ENCODE peak calls at places on chromosomes 12 and 14, in eight cellular contexts. One of them, this sample, is unnamed.

GRCh38 chr12:7645395-7646177 is 20.1 kb downstream of the APOBEC1 start:
- DNase-seq in stimulated activated CD8-positive, alpha-beta memory T cell treated with anti-CD3 and anti-CD28 coated beads, Interleukin-4, amount 100 ng/mL, for 24 hours: peak; percentile 4
- DNase-seq in tibial artery: peak; percentile 39
- DNase-seq in retina: no peak
- DNase-seq in NCI-H1417: peak; percentile 9
- DNase-seq in A549: peak; percentile 42
- DNase-seq in CD8-positive, alpha-beta T cell: no peak
- DNase-seq in activated T-cell treated with anti-CD3 and anti-CD28 coated beads, Interleukin-2, amount 50 U/mL, for 72 hours: no peak
- DNase-seq in this sample: peak; percentile 35

GRCh38 chr12:91948504-91948903 is 197.1 kb downstream of the BTG1 start:
- DNase-seq in retina: no peak
- DNase-seq in stimulated activated CD8-positive, alpha-beta memory T cell treated with anti-CD3 and anti-CD28 coated beads, Interleukin-4, amount 100 ng/mL, for 24 hours: no peak
- DNase-seq in tibial artery: no peak
- DNase-seq in NCI-H1417: no peak
- DNase-seq in activated T-cell treated with anti-CD3 and anti-CD28 coated beads, Interleukin-2, amount 50 U/mL, for 72 hours: no peak
- DNase-seq in A549: no peak
- DNase-seq in CD8-positive, alpha-beta T cell: no peak
- DNase-seq in this sample: no peak

GRCh38 chr12:1277905-1278304 is 286.9 kb downstream of the ERC1 start:
- DNase-seq in NCI-H1417: no peak
- DNase-seq in CD8-positive, alpha-beta T cell: peak; percentile 19
- DNase-seq in A549: no peak
- DNase-seq in retina: peak; percentile 22
- DNase-seq in tibial artery: no peak
- DNase-seq in stimulated activated CD8-positive, alpha-beta memory T cell treated with anti-CD3 and anti-CD28 coated beads, Interleukin-4, amount 100 ng/mL, for 24 hours: peak; percentile 0
- DNase-seq in activated T-cell treated with anti-CD3 and anti-CD28 coated beads, Interleukin-2, amount 50 U/mL, for 72 hours: peak; percentile 35
- DNase-seq in this sample: peak; percentile 30

GRCh38 chr12:63400318-63400717 is 249.3 kb upstream of the AVPR1A start:
- DNase-seq in A549: no peak
- DNase-seq in retina: no peak
- DNase-seq in stimulated activated CD8-positive, alpha-beta memory T cell treated with anti-CD3 and anti-CD28 coated beads, Interleukin-4, amount 100 ng/mL, for 24 hours: no peak
- DNase-seq in NCI-H1417: no peak
- DNase-seq in tibial artery: no peak
- DNase-seq in activated T-cell treated with anti-CD3 and anti-CD28 coated beads, Interleukin-2, amount 50 U/mL, for 72 hours: no peak
- DNase-seq in CD8-positive, alpha-beta T cell: no peak
- DNase-seq in this sample: no peak

GRCh38 chr12:14256555-14257169 is 108.8 kb upstream of the ATF7IP start:
- DNase-seq in CD8-positive, alpha-beta T cell: peak; percentile 49
- DNase-seq in tibial artery: peak; percentile 84
- DNase-seq in A549: peak; percentile 87
- DNase-seq in stimulated activated CD8-positive, alpha-beta memory T cell treated with anti-CD3 and anti-CD28 coated beads, Interleukin-4, amount 100 ng/mL, for 24 hours: peak; percentile 49
- DNase-seq in NCI-H1417: peak; percentile 19
- DNase-seq in activated T-cell treated with anti-CD3 and anti-CD28 coated beads, Interleukin-2, amount 50 U/mL, for 72 hours: peak; percentile 79
- DNase-seq in retina: peak; percentile 58
- DNase-seq in this sample: peak; percentile 82

GRCh38 chr14:25049559-25050493 is at the start of gene STXBP6:
- DNase-seq in tibial artery: peak; percentile 47
- DNase-seq in retina: peak; percentile 85
- DNase-seq in activated T-cell treated with anti-CD3 and anti-CD28 coated beads, Interleukin-2, amount 50 U/mL, for 72 hours: peak; percentile 30
- DNase-seq in A549: peak; percentile 35
- DNase-seq in stimulated activated CD8-positive, alpha-beta memory T cell treated with anti-CD3 and anti-CD28 coated beads, Interleukin-4, amount 100 ng/mL, for 24 hours: no peak
- DNase-seq in CD8-positive, alpha-beta T cell: no peak
- DNase-seq in NCI-H1417: peak; percentile 88
- DNase-seq in this sample: peak; percentile 74

GRCh38 chr12:113247123-113248045 is 26.1 kb downstream of the TPCN1 start:
- DNase-seq in NCI-H1417: no peak
- DNase-seq in CD8-positive, alpha-beta T cell: no peak
- DNase-seq in A549: no peak
- DNase-seq in stimulated activated CD8-positive, alpha-beta memory T cell treated with anti-CD3 and anti-CD28 coated beads, Interleukin-4, amount 100 ng/mL, for 24 hours: no peak
- DNase-seq in activated T-cell treated with anti-CD3 and anti-CD28 coated beads, Interleukin-2, amount 50 U/mL, for 72 hours: no peak
- DNase-seq in retina: no peak
- DNase-seq in tibial artery: peak; percentile 55
- DNase-seq in this sample: no peak

GRCh38 chr14:86799244-86799647 is 1193.7 kb downstream of the GALC start:
- DNase-seq in A549: peak; percentile 1
- DNase-seq in retina: no peak
- DNase-seq in CD8-positive, alpha-beta T cell: no peak
- DNase-seq in tibial artery: no peak
- DNase-seq in activated T-cell treated with anti-CD3 and anti-CD28 coated beads, Interleukin-2, amount 50 U/mL, for 72 hours: no peak
- DNase-seq in NCI-H1417: no peak
- DNase-seq in stimulated activated CD8-positive, alpha-beta memory T cell treated with anti-CD3 and anti-CD28 coated beads, Interleukin-4, amount 100 ng/mL, for 24 hours: no peak
- DNase-seq in this sample: no peak

GRCh38 chr12:54734196-54734950 is 86.2 kb upstream of the DCD start:
- DNase-seq in tibial artery: no peak
- DNase-seq in stimulated activated CD8-positive, alpha-beta memory T cell treated with anti-CD3 and anti-CD28 coated beads, Interleukin-4, amount 100 ng/mL, for 24 hours: no peak
- DNase-seq in CD8-positive, alpha-beta T cell: no peak
- DNase-seq in activated T-cell treated with anti-CD3 and anti-CD28 coated beads, Interleukin-2, amount 50 U/mL, for 72 hours: no peak
- DNase-seq in retina: no peak
- DNase-seq in A549: no peak
- DNase-seq in NCI-H1417: no peak
- DNase-seq in this sample: no peak

GRCh38 chr12:66251049-66251448 is 51.2 kb upstream of the HELB start:
- DNase-seq in tibial artery: no peak
- DNase-seq in A549: no peak
- DNase-seq in CD8-positive, alpha-beta T cell: no peak
- DNase-seq in retina: no peak
- DNase-seq in activated T-cell treated with anti-CD3 and anti-CD28 coated beads, Interleukin-2, amount 50 U/mL, for 72 hours: no peak
- DNase-seq in stimulated activated CD8-positive, alpha-beta memory T cell treated with anti-CD3 and anti-CD28 coated beads, Interleukin-4, amount 100 ng/mL, for 24 hours: no peak
- DNase-seq in NCI-H1417: no peak
- DNase-seq in this sample: no peak

GRCh38 chr14:59826150-59826549 is 44.4 kb downstream of the RTN1 start:
- DNase-seq in NCI-H1417: no peak
- DNase-seq in activated T-cell treated with anti-CD3 and anti-CD28 coated beads, Interleukin-2, amount 50 U/mL, for 72 hours: no peak
- DNase-seq in A549: no peak
- DNase-seq in stimulated activated CD8-positive, alpha-beta memory T cell treated with anti-CD3 and anti-CD28 coated beads, Interleukin-4, amount 100 ng/mL, for 24 hours: no peak
- DNase-seq in retina: no peak
- DNase-seq in CD8-positive, alpha-beta T cell: no peak
- DNase-seq in tibial artery: no peak
- DNase-seq in this sample: no peak

GRCh38 chr14:63893701-63894458 is 41.1 kb downstream of the SYNE2 start:
- DNase-seq in retina: no peak
- DNase-seq in NCI-H1417: no peak
- DNase-seq in activated T-cell treated with anti-CD3 and anti-CD28 coated beads, Interleukin-2, amount 50 U/mL, for 72 hours: no peak
- DNase-seq in stimulated activated CD8-positive, alpha-beta memory T cell treated with anti-CD3 and anti-CD28 coated beads, Interleukin-4, amount 100 ng/mL, for 24 hours: no peak
- DNase-seq in tibial artery: peak; percentile 79
- DNase-seq in A549: peak; percentile 45
- DNase-seq in CD8-positive, alpha-beta T cell: no peak
- DNase-seq in this sample: no peak

GRCh38 chr12:28237423-28237822 is 47.2 kb downstream of the CCDC91 start:
- DNase-seq in activated T-cell treated with anti-CD3 and anti-CD28 coated beads, Interleukin-2, amount 50 U/mL, for 72 hours: no peak
- DNase-seq in A549: peak; percentile 10
- DNase-seq in retina: no peak
- DNase-seq in NCI-H1417: no peak
- DNase-seq in CD8-positive, alpha-beta T cell: no peak
- DNase-seq in tibial artery: no peak
- DNase-seq in stimulated activated CD8-positive, alpha-beta memory T cell treated with anti-CD3 and anti-CD28 coated beads, Interleukin-4, amount 100 ng/mL, for 24 hours: no peak
- DNase-seq in this sample: no peak

GRCh38 chr12:4320287-4320858 is 640 bp upstream of the TIGAR start:
- DNase-seq in NCI-H1417: no peak
- DNase-seq in stimulated activated CD8-positive, alpha-beta memory T cell treated with anti-CD3 and anti-CD28 coated beads, Interleukin-4, amount 100 ng/mL, for 24 hours: no peak
- DNase-seq in CD8-positive, alpha-beta T cell: no peak
- DNase-seq in tibial artery: no peak
- DNase-seq in retina: no peak
- DNase-seq in activated T-cell treated with anti-CD3 and anti-CD28 coated beads, Interleukin-2, amount 50 U/mL, for 72 hours: no peak
- DNase-seq in A549: no peak
- DNase-seq in this sample: no peak